ENCODE peak calls at places on chromosomes 2 and 18, in six cellular contexts. P is HT1080; Q is brain microvascular endothelial cell; A is stimulated activated CD8-positive, alpha-beta memory T cell treated with anti-CD3 and anti-CD28 coated beads, Interleukin-12 subunit alpha, Interleukin-12 subunit beta, amount 100 ng/mL, for 1 hour; V is psoas muscle; Y is EL. E is an unnamed sample.

GRCh38 chr2:9735335-9735734 is 104.5 kb upstream of the YWHAQ start:
- DNase-seq in P (peak), Q (no peak), A (no peak), V (no peak), Y (no peak), E (no peak)

GRCh38 chr2:189072036-189072435 is 97.9 kb downstream of the COL3A1 start:
- DNase-seq in P (no peak), Q (no peak), A (no peak), V (no peak), Y (no peak), E (no peak)

GRCh38 chr2:216678813-216679657 is 16.3 kb downstream of the IGFBP5 start:
- DNase-seq in P (no peak), Q (no peak), A (no peak), V (no peak), Y (no peak), E (no peak)

GRCh38 chr2:134866498-134867099 is 28.2 kb downstream of the ACMSD start:
- DNase-seq in P (peak), Q (peak), A (no peak), V (no peak), Y (peak), E (no peak)

GRCh38 chr18:56574827-56575226 is 63.6 kb downstream of the TXNL1 start:
- DNase-seq in P (no peak), Q (no peak), A (no peak), V (no peak), Y (no peak), E (no peak)

GRCh38 chr2:47016172-47016913 is 100.7 kb upstream of the MCFD2 start:
- DNase-seq in P (peak), Q (peak), A (no peak), V (peak), Y (peak), E (no peak)

GRCh38 chr2:33437297-33437696 is 39.2 kb upstream of the RASGRP3 start:
- DNase-seq in P (peak), Q (peak), A (no peak), V (no peak), Y (peak), E (no peak)

GRCh38 chr18:45588284-45588683 is 27.0 kb upstream of the SLC14A2 start:
- DNase-seq in P (no peak), Q (no peak), A (no peak), V (no peak), Y (peak), E (no peak)

GRCh38 chr18:70693196-70693595 is 404.4 kb downstream of the SOCS6 start:
- DNase-seq in P (peak), Q (peak), A (no peak), V (no peak), Y (peak), E (no peak)

GRCh38 chr2:69945447-69945846 is 16.0 kb downstream of the ASPRV1 start:
- DNase-seq in P (peak), Q (peak), A (no peak), V (no peak), Y (no peak), E (no peak)

GRCh38 chr2:234565201-234565600 is 68.3 kb upstream of the ARL4C start:
- DNase-seq in P (no peak), Q (no peak), A (no peak), V (no peak), Y (no peak), E (no peak)

GRCh38 chr2:7860693-7861092 is 821.2 kb upstream of the ID2 start:
- DNase-seq in P (peak), Q (peak), A (no peak), V (no peak), Y (no peak), E (no peak)

GRCh38 chr2:106547104-106547503 is 59.9 kb downstream of the CD8B2 start:
- DNase-seq in P (no peak), Q (no peak), A (no peak), V (no peak), Y (no peak), E (no peak)

GRCh38 chr2:7812231-7812995 is 869.4 kb upstream of the ID2 start:
- DNase-seq in P (peak), Q (peak), A (no peak), V (no peak), Y (peak), E (no peak)

GRCh38 chr2:64626963-64627760 is 26.6 kb downstream of the SERTAD2 start:
- DNase-seq in P (no peak), Q (no peak), A (no peak), V (no peak), Y (no peak), E (no peak)

GRCh38 chr2:44686561-44686960 is 254.9 kb upstream of the SIX3 start:
- DNase-seq in P (peak), Q (peak), A (no peak), V (no peak), Y (peak), E (no peak)

GRCh38 chr18:48325115-48325670 is 84.0 kb downstream of the ZBTB7C start:
- DNase-seq in P (no peak), Q (no peak), A (no peak), V (no peak), Y (no peak), E (no peak)

GRCh38 chr2:15142069-15142689 is 419.0 kb downstream of the NBAS start:
- DNase-seq in P (peak), Q (no peak), A (peak), V (no peak), Y (peak), E (peak)

GRCh38 chr2:236162804-236163482 is 5.2 kb downstream of the GBX2 start:
- DNase-seq in P (no peak), Q (no peak), A (no peak), V (no peak), Y (no peak), E (no peak)

GRCh38 chr2:203344667-203345066 is 16.5 kb downstream of the ABI2 start:
- DNase-seq in P (no peak), Q (no peak), A (no peak), V (no peak), Y (no peak), E (no peak)

GRCh38 chr2:69978157-69978904 is 16.9 kb upstream of the ASPRV1 start:
- DNase-seq in P (no peak), Q (no peak), A (no peak), V (no peak), Y (no peak), E (no peak)

E was measured in activated T-cell treated with anti-CD3 and anti-CD28 coated beads for 4 hours.